ENCODE peak calls at places on chromosomes 4 and X, in seven cellular contexts. A, E, U, Y, F, M and V are unnamed samples.

GRCh38 chrX:3166670-3167455 is 125.6 kb downstream of the ARSF start:
- DNase-seq in M (no peak), U (no peak), F (no peak), E (no peak), A (no peak), Y (no peak), V (no peak)

GRCh38 chrX:119004920-119005524 is 30.6 kb downstream of the LONRF3 start:
- DNase-seq in U (peak), Y (peak), A (peak), F (peak), M (peak), E (no peak), V (no peak)

GRCh38 chr4:33104190-33104773 is 2384.1 kb downstream of the PCDH7 start:
- DNase-seq in U (no peak), F (no peak), A (no peak), E (no peak), Y (no peak), M (no peak), V (no peak)

GRCh38 chr4:138555584-138555983 is 313.4 kb upstream of the SLC7A11 start:
- DNase-seq in U (peak), A (no peak), M (no peak), E (no peak), F (no peak), Y (peak), V (no peak)

GRCh38 chrX:29841750-29842149 is 373.6 kb upstream of the MAGEB2 start:
- DNase-seq in M (peak), A (no peak), E (no peak), Y (no peak), F (no peak), U (no peak), V (no peak)

GRCh38 chrX:110944323-110944761 is 148.7 kb upstream of the CHRDL1 start:
- DNase-seq in U (peak), M (no peak), Y (no peak), F (no peak), A (no peak), E (no peak), V (no peak)

GRCh38 chrX:154411322-154411980 is at the start of gene TAFAZZIN:
- DNase-seq in F (peak), A (peak), U (peak), Y (peak), E (peak), M (peak), V (no peak)

GRCh38 chr4:140252742-140253555 is 99.0 kb upstream of the MAML3 start:
- DNase-seq in Y (peak), A (peak), M (peak), U (peak), E (peak), F (peak), V (no peak)

GRCh38 chrX:9569875-9570274 is 105.0 kb downstream of the TBL1X start:
- DNase-seq in A (no peak), E (no peak), Y (no peak), U (no peak), M (peak), F (no peak), V (no peak)

GRCh38 chrX:45056428-45057145 is 144.1 kb downstream of the DIPK2B start:
- DNase-seq in E (no peak), A (no peak), M (no peak), F (no peak), Y (no peak), U (no peak), V (no peak)

GRCh38 chr4:167290684-167291083 is 56.4 kb upstream of the SPOCK3 start:
- DNase-seq in A (no peak), Y (no peak), M (no peak), E (no peak), F (no peak), U (peak), V (no peak)

GRCh38 chr4:182212211-182212761 is 30.9 kb upstream of the TENM3 start:
- DNase-seq in F (no peak), M (no peak), Y (no peak), U (peak), E (no peak), A (no peak), V (no peak)

GRCh38 chr4:176436500-176436973 is 116.8 kb downstream of the SPCS3 start:
- DNase-seq in A (no peak), F (no peak), Y (peak), M (peak), U (no peak), E (no peak), V (no peak)

GRCh38 chr4:8639021-8639420 is 46.5 kb downstream of the CPZ start:
- DNase-seq in E (peak), A (no peak), U (no peak), F (no peak), Y (no peak), M (no peak), V (no peak)

GRCh38 chr4:21697583-21697982 is 251.0 kb downstream of the KCNIP4 start:
- DNase-seq in U (peak), Y (no peak), E (no peak), F (no peak), M (peak), A (no peak), V (no peak)

GRCh38 chr4:159086606-159087005 is 16.3 kb upstream of the RAPGEF2 start:
- DNase-seq in M (no peak), E (no peak), A (no peak), Y (no peak), F (no peak), U (no peak), V (no peak)

GRCh38 chr4:14726441-14727405 is 275.6 kb upstream of the CPEB2 start:
- DNase-seq in A (no peak), Y (no peak), F (no peak), E (no peak), M (peak), U (no peak), V (no peak)

GRCh38 chr4:6527683-6528595 is 47.0 kb upstream of the MAN2B2 start:
- DNase-seq in Y (no peak), F (no peak), U (no peak), A (no peak), M (no peak), E (no peak), V (no peak)

GRCh38 chr4:72558655-72559054 is 10.4 kb downstream of the ADAMTS3 start:
- DNase-seq in A (no peak), U (no peak), Y (no peak), F (no peak), E (no peak), M (peak), V (no peak)

GRCh38 chrX:120570201-120570600 is 9.4 kb upstream of the CUL4B start:
- DNase-seq in A (no peak), M (no peak), F (no peak), U (no peak), E (no peak), Y (no peak), V (no peak)

GRCh38 chrX:154459843-154460242 is 1.8 kb downstream of the PLXNA3 start:
- DNase-seq in A (no peak), F (no peak), Y (no peak), U (no peak), M (no peak), E (no peak), V (no peak)

GRCh38 chrX:17638731-17639130 is 98.6 kb upstream of the SCML1 start:
- DNase-seq in Y (no peak), F (no peak), A (no peak), U (no peak), M (no peak), E (no peak), V (no peak)

GRCh38 chr4:128387600-128388351 is 100.2 kb upstream of the PGRMC2 start:
- DNase-seq in A (no peak), Y (no peak), F (no peak), U (no peak), M (peak), E (no peak), V (no peak)

GRCh38 chr4:154314248-154314647 is 177.4 kb downstream of the DCHS2 start:
- DNase-seq in A (no peak), E (no peak), Y (no peak), F (no peak), M (peak), U (peak), V (no peak)

GRCh38 chr4:33715996-33716395 is 2528.3 kb downstream of the ARAP2 start:
- DNase-seq in U (no peak), A (no peak), E (no peak), Y (peak), F (no peak), M (peak), V (no peak)